ENCODE peak calls at places on chromosome 17, in seven cellular contexts. K, Z, O, B, S, Q and T are unnamed samples.

GRCh38 chr17:4980644-4981216 is 6.7 kb downstream of the CAMTA2 start:
- DNase-seq in K (peak; percentile 87), Z (peak; percentile 56), O (no peak), B (peak; percentile 36), S (peak; percentile 73), Q (no peak), T (peak; percentile 69)

GRCh38 chr17:17042851-17043667 is 802 bp downstream of the MPRIP start:
- DNase-seq in K (peak; percentile 28), Z (no peak), O (no peak), B (no peak), S (peak; percentile 44), Q (no peak), T (peak; percentile 47)

GRCh38 chr17:31678431-31678830 is 180.6 kb downstream of the COPRS start:
- DNase-seq in K (no peak), Z (no peak), O (peak; percentile 21), B (no peak), S (no peak), Q (no peak), T (no peak)

GRCh38 chr17:33012522-33013033 is 20.9 kb downstream of the SPACA3 start:
- DNase-seq in K (no peak), Z (no peak), O (peak; percentile 40), B (no peak), S (no peak), Q (no peak), T (peak; percentile 96)

GRCh38 chr17:13346996-13347762 is 254.6 kb downstream of the HS3ST3A1 start:
- DNase-seq in K (no peak), Z (no peak), O (peak; percentile 80), B (no peak), S (no peak), Q (no peak), T (peak; percentile 97)

GRCh38 chr17:2241823-2242222 is 61.8 kb downstream of the SMG6 start:
- DNase-seq in K (no peak), Z (no peak), O (no peak), B (no peak), S (no peak), Q (no peak), T (peak; percentile 95)

GRCh38 chr17:47603830-47604229 is 45.9 kb upstream of the KPNB1 start:
- DNase-seq in K (no peak), Z (no peak), O (no peak), B (no peak), S (no peak), Q (no peak), T (peak; percentile 26)

GRCh38 chr17:4872786-4873185 is 26.6 kb upstream of the C17orf107 start:
- DNase-seq in K (no peak), Z (no peak), O (no peak), B (no peak), S (no peak), Q (no peak), T (peak; percentile 34)

DNA sequence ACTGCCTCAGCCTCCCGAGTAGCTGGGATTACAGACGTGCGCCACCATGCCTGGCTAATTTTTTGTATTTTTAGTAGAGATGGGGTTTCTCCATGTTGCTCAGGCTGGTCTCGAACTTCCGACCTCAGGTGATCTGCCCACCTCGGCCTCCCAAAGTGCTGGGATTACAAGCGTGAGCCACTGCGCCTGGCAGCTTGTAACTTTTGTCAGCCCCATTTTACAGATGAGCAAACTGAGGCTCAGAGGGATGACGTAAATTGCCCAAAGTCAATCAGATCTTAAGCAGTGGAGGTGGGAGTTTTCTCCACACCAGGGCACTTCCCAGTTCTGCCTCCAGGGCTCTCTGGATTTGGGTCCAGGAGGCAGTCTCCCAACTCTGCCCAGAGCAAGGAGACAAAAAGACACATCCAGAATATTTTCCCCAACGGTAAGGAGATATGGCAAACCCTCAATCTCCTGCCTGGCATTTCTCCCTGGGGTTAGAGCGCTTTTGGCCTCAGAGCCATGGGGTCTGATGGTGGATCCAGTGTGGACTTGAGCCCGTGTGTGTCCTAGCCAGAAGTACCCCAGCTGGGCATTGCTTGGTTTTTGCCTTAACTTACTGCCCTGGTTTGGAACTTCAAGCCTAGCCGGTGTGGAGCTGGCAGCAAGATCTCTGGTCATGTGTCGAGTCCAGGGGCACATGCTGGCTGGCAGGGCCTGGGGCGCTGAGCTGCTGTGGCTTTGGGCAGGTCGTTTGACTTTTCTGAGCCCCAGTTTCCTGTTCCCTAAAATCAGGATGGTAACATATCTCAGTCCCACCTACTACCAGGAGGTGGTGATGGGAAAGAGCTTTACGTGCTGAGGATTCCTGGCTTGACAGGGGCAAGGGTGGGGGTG is 3.4 kb downstream of the ADAM11 start:
- DNase-seq in K (no peak), Z (no peak), O (no peak), B (no peak), S (no peak), Q (no peak), T (no peak)
- TF ChIP-seq CTCF in K (no peak), Z (no peak), O (no peak), B (no peak), S (no peak), Q (no peak), T (peak; percentile 3)

DNA sequence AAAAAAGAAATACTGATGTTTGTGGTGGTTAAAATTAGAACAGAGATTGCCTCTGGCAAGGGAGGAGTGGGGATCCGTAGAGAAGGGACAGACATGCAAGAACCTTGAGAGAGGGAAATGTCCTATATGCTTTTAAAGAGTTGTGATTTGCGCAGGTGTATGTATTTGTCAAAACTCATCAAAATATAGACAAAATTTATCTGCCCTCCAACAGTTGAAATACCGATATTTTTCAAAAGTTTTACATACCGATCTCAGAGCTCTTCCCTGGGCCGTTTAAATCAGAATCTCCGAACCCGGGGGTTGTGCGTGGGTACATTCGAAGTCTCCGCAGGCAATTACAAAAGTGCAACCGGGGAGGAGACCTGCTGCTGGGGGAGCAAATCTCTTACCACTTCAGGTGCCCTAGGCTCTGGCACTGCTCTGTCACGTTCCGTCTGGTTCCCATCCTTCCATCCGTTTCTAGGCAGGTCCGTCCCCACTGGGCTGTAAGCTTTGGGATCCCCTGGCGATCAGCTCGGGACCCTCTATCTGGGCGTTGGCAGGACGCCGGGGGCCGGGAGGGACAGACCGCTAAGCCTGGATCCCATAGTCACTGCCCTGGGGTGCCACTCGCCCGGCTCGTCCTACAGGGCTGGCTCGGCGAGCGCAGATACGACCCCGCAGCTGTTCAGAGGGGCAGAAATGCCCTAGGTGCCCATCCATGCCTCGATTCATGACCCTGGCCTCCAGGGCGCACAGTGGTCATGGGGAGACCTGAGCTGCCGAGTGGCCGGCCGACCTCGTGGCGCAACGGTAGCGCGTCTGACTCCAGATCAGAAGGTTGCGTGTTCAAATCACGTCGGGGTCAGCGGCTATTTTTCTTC is 4.2 kb downstream of the BORCS6 start:
- DNase-seq in K (peak; percentile 81), Z (peak; percentile 94), O (no peak), B (peak; percentile 95), S (peak; percentile 90), Q (peak; percentile 87), T (peak; percentile 66)
- H3K4me3 ChIP-seq in K (peak overlapping the region; percentile 80), Z (peak overlapping the region; percentile 75), O (peak overlapping the region; percentile 67), B (peak overlapping the region; percentile 38), S (peak overlapping the region; percentile 92), Q (peak overlapping the region; percentile 86), T (peak overlapping the region; percentile 86)

GRCh38 chr17:56834380-56835258 is 668 bp downstream of the DGKE start:
- DNase-seq in K (peak; percentile 60), Z (peak; percentile 72), O (no peak), B (peak; percentile 73), S (peak; percentile 90), Q (peak; percentile 84), T (peak; percentile 13)
- TF ChIP-seq CTCF in K (no peak), Z (no peak), O (no peak), B (peak; percentile 33), S (peak; percentile 29), Q (peak; percentile 37), T (no peak)

GRCh38 chr17:72219824-72220473 is 99.1 kb downstream of the SOX9 start:
- DNase-seq in K (peak; percentile 2), Z (no peak), O (no peak), B (no peak), S (no peak), Q (no peak), T (no peak)

GRCh38 chr17:72222571-72222970 is 101.8 kb downstream of the SOX9 start:
- DNase-seq in K (no peak), Z (no peak), O (no peak), B (no peak), S (no peak), Q (no peak), T (no peak)

GRCh38 chr17:72222971-72223370 is 102.2 kb downstream of the SOX9 start:
- DNase-seq in K (no peak), Z (no peak), O (no peak), B (no peak), S (no peak), Q (no peak), T (no peak)

GRCh38 chr17:72223816-72224215 is 103.0 kb downstream of the SOX9 start:
- DNase-seq in K (no peak), Z (no peak), O (no peak), B (no peak), S (no peak), Q (no peak), T (no peak)

DNA sequence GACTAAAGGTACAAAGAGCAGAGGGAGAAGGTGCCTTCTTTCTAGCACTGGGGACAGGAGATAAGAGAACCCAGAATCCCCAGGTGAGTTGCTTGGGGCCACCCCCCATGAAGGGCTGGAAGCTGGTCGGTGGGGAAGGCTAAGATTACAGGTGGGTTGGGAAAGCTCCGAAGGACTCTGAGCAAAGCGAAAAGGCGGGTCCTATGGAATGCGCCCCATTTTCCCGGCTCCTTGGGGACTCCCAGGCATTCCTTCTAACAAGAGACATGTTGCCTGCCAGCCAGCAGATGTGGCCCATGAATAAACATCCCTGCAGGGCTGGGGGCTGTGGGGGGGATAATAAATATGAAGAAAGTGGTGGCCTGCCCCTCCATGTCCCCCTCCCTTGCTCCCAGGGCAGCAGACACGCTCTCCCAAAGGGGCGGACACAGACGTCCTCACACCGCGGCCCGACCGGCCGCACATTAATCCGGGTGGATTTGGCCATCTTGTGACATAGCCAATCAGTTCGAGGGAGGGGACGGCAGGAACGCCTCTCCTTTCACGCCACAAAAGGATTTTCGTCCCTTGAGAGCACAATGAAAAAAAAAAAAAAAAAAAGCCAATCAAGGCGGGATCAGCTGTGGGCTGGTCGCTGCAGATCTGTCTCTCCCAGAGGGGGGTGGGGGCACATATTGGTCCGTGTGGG is 98.5 kb downstream of the SOX9 start:
- DNase-seq in K (peak; percentile 32), Z (no peak), O (no peak), B (no peak), S (no peak), Q (no peak), T (no peak)
- H3K4me3 ChIP-seq in K (peak overlapping the region; percentile 18), Z (no peak overlapping the region), O (no peak overlapping the region), B (no peak overlapping the region), S (no peak overlapping the region), Q (no peak overlapping the region), T (no peak overlapping the region)

DNA sequence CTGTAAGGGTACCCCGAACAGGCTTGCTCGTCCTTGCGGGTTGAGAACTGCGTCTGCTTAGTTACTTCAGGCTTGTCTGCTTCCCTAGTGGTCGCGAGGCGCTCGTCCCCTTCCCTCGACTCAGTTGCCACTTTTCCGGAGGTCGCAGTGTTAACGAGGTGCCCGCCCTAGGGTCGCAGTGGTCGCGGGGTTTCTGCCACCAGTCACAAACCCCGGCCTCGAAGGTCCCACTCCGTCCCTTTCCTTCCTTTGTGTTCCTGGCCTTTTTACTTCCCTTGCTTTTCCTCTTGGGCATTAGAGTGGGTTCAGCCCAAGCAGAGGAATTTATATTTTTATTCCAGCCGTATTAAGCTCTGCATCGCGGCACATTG is 299 bp downstream of the NUP85 start:
- DNase-seq in K (no peak), Z (no peak), O (no peak), B (no peak), S (no peak), Q (no peak), T (no peak)
- TF ChIP-seq CTCF in K (no peak), Z (no peak), O (no peak), B (no peak), S (peak; percentile 12), Q (peak; percentile 1), T (peak; percentile 20)